ENCODE peak calls at places on chromosomes 12 and 14, in four cellular contexts. D is HepG2, C is K562, V is GM12878. P is an unnamed sample.

GRCh38 chr14:75279739-75280447 is 1.3 kb downstream of the FOS start:
- DNase-seq in D (no peak), C (no peak), V (no peak), P (no peak)

GRCh38 chr12:122123051-122123760 is 44.6 kb downstream of the MLXIP start:
- DNase-seq in D (peak; percentile 63), C (peak; percentile 84), V (no peak), P (peak; percentile 76)

GRCh38 chr14:89279649-89280232 is 137.3 kb downstream of the FOXN3 start:
- DNase-seq in D (no peak), C (no peak), V (no peak), P (no peak)

GRCh38 chr12:1318327-1319031 is 275.9 kb downstream of the FBXL14 start:
- DNase-seq in D (no peak), C (no peak), V (no peak), P (no peak)

GRCh38 chr12:2064078-2064507 is 11.3 kb downstream of the CACNA1C start:
- DNase-seq in D (no peak), C (no peak), V (peak; percentile 28), P (no peak)

GRCh38 chr14:64515053-64515452 is 10.5 kb downstream of the ZBTB1 start:
- DNase-seq in D (no peak), C (no peak), V (no peak), P (no peak)

GRCh38 chr12:67630373-67631088 is 18.0 kb upstream of the DYRK2 start:
- DNase-seq in D (peak; percentile 10), C (peak; percentile 28), V (peak; percentile 53), P (no peak)

GRCh38 chr12:52147367-52147972 is 44.3 kb downstream of the KRT80 start:
- DNase-seq in D (peak; percentile 67), C (peak; percentile 55), V (no peak), P (peak; percentile 100)

GRCh38 chr12:108570743-108571603 is 8.6 kb downstream of the ISCU start:
- DNase-seq in D (peak; percentile 12), C (peak; percentile 27), V (no peak), P (peak; percentile 58)

GRCh38 chr14:64812412-64812811 is 67.3 kb downstream of the SPTB start:
- DNase-seq in D (no peak), C (no peak), V (no peak), P (no peak)

GRCh38 chr12:8661016-8661415 is 1.6 kb downstream of the MFAP5 start:
- DNase-seq in D (no peak), C (no peak), V (no peak), P (no peak)

GRCh38 chr14:23008836-23009235 is 1.1 kb downstream of the C14orf93 start:
- DNase-seq in D (no peak), C (peak; percentile 31), V (no peak), P (no peak)

GRCh38 chr12:89566615-89567014 is 40.8 kb upstream of the POC1B start:
- DNase-seq in D (no peak), C (peak; percentile 35), V (no peak), P (no peak)

GRCh38 chr12:9866786-9867379 is 2.3 kb downstream of the CLEC2B start:
- DNase-seq in D (no peak), C (no peak), V (no peak), P (no peak)

GRCh38 chr12:54432815-54433164 is 13.7 kb upstream of the ITGA5 start:
- DNase-seq in D (no peak), C (no peak), V (no peak), P (no peak)

GRCh38 chr14:93970589-93970966 is 5.8 kb downstream of the ASB2 start:
- DNase-seq in D (peak; percentile 52), C (no peak), V (no peak), P (peak; percentile 31)
- TF ChIP-seq CHD2 in D (no peak), C (no peak), V (no peak), P (no peak)

GRCh38 chr12:12396727-12397126 is 39.8 kb downstream of the BORCS5 start:
- DNase-seq in D (no peak), C (no peak), V (no peak), P (no peak)
- TF ChIP-seq ESRRA in D (no peak), C (no peak), V (no peak), P (no peak)

GRCh38 chr12:48827513-48828096 is 9.3 kb downstream of the CACNB3 start:
- DNase-seq in D (no peak), C (no peak), V (no peak), P (no peak)
- TF ChIP-seq USF2 in D (no peak), C (no peak), V (no peak), P (no peak)

GRCh38 chr14:34711169-34711568 is 3.2 kb downstream of the CFL2 start:
- DNase-seq in D (no peak), C (peak; percentile 44), V (peak; percentile 50), P (peak; percentile 48)
- TF ChIP-seq CHD2 in D (no peak), C (no peak), V (no peak), P (no peak)

DNA sequence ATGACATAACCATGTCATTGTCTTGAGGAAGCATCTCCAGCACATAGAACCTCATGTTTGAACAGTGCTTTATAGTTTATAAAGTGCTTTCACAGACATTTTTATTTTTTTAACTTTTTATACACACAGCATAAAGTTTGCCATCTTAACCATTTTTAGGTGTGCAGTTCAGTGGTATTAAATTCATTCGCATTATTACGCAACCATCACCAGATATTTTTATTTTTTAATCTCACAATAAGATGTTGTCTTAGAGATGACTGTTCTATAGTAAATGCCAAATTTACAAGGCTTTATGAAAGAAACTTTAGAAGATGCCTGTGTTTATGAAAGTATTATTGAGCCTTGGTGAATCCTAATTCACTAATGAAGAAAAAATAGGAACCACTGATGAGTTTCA is 19.9 kb downstream of the CYP46A1 start:
- DNase-seq in D (no peak), C (no peak), V (no peak), P (no peak)
- TF ChIP-seq ESRRA in D (no peak), C (no peak), V (no peak), P (no peak)

GRCh38 chr12:113088971-113089756 is 32.6 kb downstream of the DTX1 start:
- DNase-seq in D (no peak), C (no peak), V (peak; percentile 64), P (no peak)
- TF ChIP-seq USF2 in D (no peak), C (no peak), V (no peak), P (no peak)